ENCODE peak calls at places on chromosomes 6 and 20, in four cellular contexts. One of them, this sample, is unnamed.

GRCh38 chr6:112396221-112396620 is 49.1 kb downstream of the RFPL4B start:
- DNase-seq in body of pancreas: no peak
- DNase-seq in mammary epithelial cell: no peak
- DNase-seq in heart left ventricle: no peak
- DNase-seq in this sample: no peak

GRCh38 chr6:54916858-54917257 is 70.3 kb downstream of the FAM83B start:
- DNase-seq in body of pancreas: no peak
- DNase-seq in heart left ventricle: no peak
- DNase-seq in mammary epithelial cell: peak; percentile 84
- DNase-seq in this sample: no peak

GRCh38 chr6:12048609-12049008 is 36.5 kb downstream of the HIVEP1 start:
- DNase-seq in body of pancreas: no peak
- DNase-seq in heart left ventricle: no peak
- DNase-seq in mammary epithelial cell: no peak
- DNase-seq in this sample: no peak

GRCh38 chr20:47111576-47111975 is 216.9 kb downstream of the EYA2 start:
- DNase-seq in heart left ventricle: no peak
- DNase-seq in body of pancreas: no peak
- DNase-seq in mammary epithelial cell: no peak
- DNase-seq in this sample: no peak

GRCh38 chr6:1619666-1620503 is 10.2 kb downstream of the FOXC1 start:
- DNase-seq in mammary epithelial cell: no peak
- DNase-seq in heart left ventricle: peak; percentile 37
- DNase-seq in body of pancreas: no peak
- DNase-seq in this sample: no peak

GRCh38 chr20:44959896-44960852 is at the start of gene TOMM34:
- DNase-seq in body of pancreas: peak; percentile 96
- DNase-seq in heart left ventricle: peak; percentile 96
- DNase-seq in mammary epithelial cell: peak; percentile 90
- DNase-seq in this sample: peak; percentile 76

GRCh38 chr6:158086706-158087518 is 81.2 kb downstream of the SERAC1 start:
- DNase-seq in heart left ventricle: peak; percentile 47
- DNase-seq in mammary epithelial cell: no peak
- DNase-seq in body of pancreas: peak; percentile 58
- DNase-seq in this sample: no peak

GRCh38 chr6:106728296-106728870 is 99.0 kb downstream of the QRSL1 start:
- DNase-seq in heart left ventricle: no peak
- DNase-seq in body of pancreas: no peak
- DNase-seq in mammary epithelial cell: peak; percentile 43
- DNase-seq in this sample: no peak

GRCh38 chr6:149723771-149724417 is 6.0 kb upstream of the LATS1 start:
- DNase-seq in mammary epithelial cell: peak; percentile 74
- DNase-seq in body of pancreas: peak; percentile 78
- DNase-seq in heart left ventricle: no peak
- DNase-seq in this sample: no peak

GRCh38 chr6:117776441-117776840 is 101.2 kb downstream of the NUS1 start:
- DNase-seq in mammary epithelial cell: peak; percentile 24
- DNase-seq in body of pancreas: no peak
- DNase-seq in heart left ventricle: no peak
- DNase-seq in this sample: no peak

GRCh38 chr6:117265425-117266266 is at the start of gene VGLL2:
- DNase-seq in heart left ventricle: peak; percentile 48
- DNase-seq in body of pancreas: peak; percentile 35
- DNase-seq in mammary epithelial cell: peak; percentile 20
- DNase-seq in this sample: no peak

GRCh38 chr6:144244688-144245087 is 40.4 kb upstream of the UTRN start:
- DNase-seq in mammary epithelial cell: no peak
- DNase-seq in body of pancreas: no peak
- DNase-seq in heart left ventricle: no peak
- DNase-seq in this sample: no peak

GRCh38 chr6:148137652-148138051 is 205.0 kb upstream of the SASH1 start:
- DNase-seq in mammary epithelial cell: no peak
- DNase-seq in body of pancreas: no peak
- DNase-seq in heart left ventricle: no peak
- DNase-seq in this sample: no peak

GRCh38 chr6:159852877-159853276 is 37.9 kb upstream of the MAS1 start:
- DNase-seq in heart left ventricle: no peak
- DNase-seq in mammary epithelial cell: no peak
- DNase-seq in body of pancreas: peak; percentile 18
- DNase-seq in this sample: no peak

DNA sequence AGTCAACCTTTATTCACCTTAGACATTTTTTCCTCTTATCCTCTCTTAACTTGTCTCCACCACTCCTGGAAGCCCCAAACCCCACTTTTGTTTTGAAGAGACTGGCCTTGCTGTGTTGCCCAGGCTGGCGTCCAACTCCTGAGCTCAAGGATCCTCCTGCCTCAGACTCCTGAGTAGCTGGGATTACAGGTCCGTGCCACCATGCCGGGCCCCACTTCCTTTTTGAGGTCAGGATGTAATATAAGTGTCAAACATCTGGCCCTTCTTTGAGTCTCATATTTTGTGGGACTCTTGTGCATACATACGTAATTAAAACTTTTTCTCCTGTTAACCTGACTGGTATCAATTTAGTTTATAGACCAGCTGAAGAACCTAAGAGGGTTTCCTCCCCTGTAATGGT is 1.4 kb upstream of the CDK19 start:
- DNase-seq in mammary epithelial cell: no peak
- DNase-seq in body of pancreas: peak; percentile 6
- DNase-seq in heart left ventricle: no peak
- DNase-seq in this sample: no peak
- H3K27ac ChIP-seq in mammary epithelial cell: no peak overlapping the region
- H3K27ac ChIP-seq in body of pancreas: no peak overlapping the region
- H3K27ac ChIP-seq in heart left ventricle: no peak overlapping the region
- H3K27ac ChIP-seq in this sample: peak overlapping the region; percentile 98

DNA sequence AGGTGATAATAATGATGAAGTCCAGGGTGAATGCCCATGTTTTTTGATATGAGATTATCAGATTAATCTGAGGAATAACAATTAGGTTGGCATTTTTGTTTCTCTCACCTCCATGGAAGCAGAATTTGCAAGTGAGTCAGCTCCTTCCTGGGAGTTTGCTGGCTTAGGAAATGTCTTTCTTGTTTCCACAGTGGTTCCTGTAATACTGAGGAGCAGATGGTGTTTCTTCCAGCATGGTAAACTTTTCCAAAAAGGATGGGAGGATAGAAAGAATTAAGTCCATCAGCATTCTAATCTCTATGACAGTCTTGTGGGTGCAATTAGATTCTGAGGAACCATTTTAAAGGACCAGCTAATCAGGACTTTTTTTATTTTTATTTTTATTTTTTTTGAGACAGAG is 40.5 kb downstream of the SNAP25 start:
- DNase-seq in body of pancreas: no peak
- DNase-seq in mammary epithelial cell: no peak
- DNase-seq in heart left ventricle: no peak
- DNase-seq in this sample: no peak
- H3K27ac ChIP-seq in body of pancreas: no peak overlapping the region
- H3K27ac ChIP-seq in mammary epithelial cell: no peak overlapping the region
- H3K27ac ChIP-seq in heart left ventricle: no peak overlapping the region
- H3K27ac ChIP-seq in this sample: no peak overlapping the region

GRCh38 chr20:25865715-25866656 is 169.3 kb upstream of the ZNF337 start:
- DNase-seq in body of pancreas: peak; percentile 78
- DNase-seq in heart left ventricle: peak; percentile 86
- DNase-seq in mammary epithelial cell: peak; percentile 65
- DNase-seq in this sample: peak; percentile 74
- H3K27ac ChIP-seq in body of pancreas: no peak overlapping the region
- H3K27ac ChIP-seq in heart left ventricle: no peak overlapping the region
- H3K27ac ChIP-seq in mammary epithelial cell: no peak overlapping the region
- H3K27ac ChIP-seq in this sample: peak overlapping the region; percentile 64

GRCh38 chr20:41286240-41286851 is 31.2 kb downstream of the ZHX3 start:
- DNase-seq in mammary epithelial cell: no peak
- DNase-seq in body of pancreas: no peak
- DNase-seq in heart left ventricle: no peak
- DNase-seq in this sample: no peak
- H3K27ac ChIP-seq in mammary epithelial cell: peak overlapping the region; percentile 2
- H3K27ac ChIP-seq in body of pancreas: no peak overlapping the region
- H3K27ac ChIP-seq in heart left ventricle: no peak overlapping the region
- H3K27ac ChIP-seq in this sample: no peak overlapping the region

GRCh38 chr6:33696538-33697518 is 14.7 kb downstream of the UQCC2 start:
- DNase-seq in body of pancreas: peak; percentile 45
- DNase-seq in mammary epithelial cell: peak; percentile 31
- DNase-seq in heart left ventricle: peak; percentile 80
- DNase-seq in this sample: no peak

GRCh38 chr6:33695451-33695855 is 16.0 kb downstream of the UQCC2 start:
- DNase-seq in heart left ventricle: no peak
- DNase-seq in body of pancreas: no peak
- DNase-seq in mammary epithelial cell: no peak
- DNase-seq in this sample: no peak

GRCh38 chr6:33694401-33694931 is 17.0 kb downstream of the UQCC2 start:
- DNase-seq in heart left ventricle: peak; percentile 52
- DNase-seq in mammary epithelial cell: peak; percentile 72
- DNase-seq in body of pancreas: peak; percentile 22
- DNase-seq in this sample: no peak

GRCh38 chr6:33694977-33695376 is 16.5 kb downstream of the UQCC2 start:
- DNase-seq in heart left ventricle: no peak
- DNase-seq in mammary epithelial cell: no peak
- DNase-seq in body of pancreas: no peak
- DNase-seq in this sample: no peak

GRCh38 chr6:33696076-33696475 is 15.4 kb downstream of the UQCC2 start:
- DNase-seq in heart left ventricle: no peak
- DNase-seq in body of pancreas: no peak
- DNase-seq in mammary epithelial cell: no peak
- DNase-seq in this sample: no peak
- H3K27ac ChIP-seq in heart left ventricle: peak overlapping the region; percentile 90
- H3K27ac ChIP-seq in body of pancreas: no peak overlapping the region
- H3K27ac ChIP-seq in mammary epithelial cell: no peak overlapping the region
- H3K27ac ChIP-seq in this sample: no peak overlapping the region

GRCh38 chr6:124885171-124885570 is 77.1 kb upstream of the RNF217 start:
- DNase-seq in heart left ventricle: no peak
- DNase-seq in body of pancreas: no peak
- DNase-seq in mammary epithelial cell: no peak
- DNase-seq in this sample: no peak

GRCh38 chr6:124879992-124880355 is 82.3 kb upstream of the RNF217 start:
- DNase-seq in heart left ventricle: no peak
- DNase-seq in body of pancreas: no peak
- DNase-seq in mammary epithelial cell: no peak
- DNase-seq in this sample: no peak

GRCh38 chr6:124879110-124879991 is 82.9 kb upstream of the RNF217 start:
- DNase-seq in mammary epithelial cell: no peak
- DNase-seq in heart left ventricle: no peak
- DNase-seq in body of pancreas: no peak
- DNase-seq in this sample: no peak

GRCh38 chr6:124881898-124882579 is 80.2 kb upstream of the RNF217 start:
- DNase-seq in heart left ventricle: no peak
- DNase-seq in mammary epithelial cell: peak; percentile 31
- DNase-seq in body of pancreas: no peak
- DNase-seq in this sample: no peak

GRCh38 chr6:124882580-124883393 is 79.5 kb upstream of the RNF217 start:
- DNase-seq in heart left ventricle: no peak
- DNase-seq in mammary epithelial cell: peak; percentile 26
- DNase-seq in body of pancreas: no peak
- DNase-seq in this sample: no peak
- H3K27ac ChIP-seq in heart left ventricle: no peak overlapping the region
- H3K27ac ChIP-seq in mammary epithelial cell: peak overlapping the region; percentile 24
- H3K27ac ChIP-seq in body of pancreas: no peak overlapping the region
- H3K27ac ChIP-seq in this sample: no peak overlapping the region